ENCODE peak calls at places on chromosome 14, in eight cellular contexts. U is PC-3; Q is AG04450; H is naive thymus-derived CD4-positive, alpha-beta T cell; Y is suprapubic skin; M is heart right ventricle; E is mucosa of descending colon; V is SK-N-SH. W is an unnamed sample. For H3K9me3, the result is how much of the 10 kb centered on the place peaks cover.

GRCh38 chr14:93962701-93963601 is 13.4 kb downstream of the ASB2 start:
- DNase-seq in U (no peak), Q (no peak), H (peak), Y (no peak), M (no peak), E (peak), V (no peak), W (no peak)

GRCh38 chr14:69671365-69672050 is 60.1 kb downstream of the SUSD6 start:
- DNase-seq in U (no peak), Q (no peak), H (no peak), Y (no peak), M (no peak), E (no peak), V (no peak), W (no peak)

GRCh38 chr14:74852922-74853530 is 22.9 kb downstream of the PROX2 start:
- DNase-seq in U (no peak), Q (peak), H (no peak), Y (no peak), M (no peak), E (no peak), V (no peak), W (no peak)

GRCh38 chr14:72439707-72440106 is 454.2 kb downstream of the DPF3 start:
- DNase-seq in U (no peak), Q (no peak), H (peak), Y (no peak), M (no peak), E (no peak), V (no peak), W (no peak)

GRCh38 chr14:25048170-25049126 is 1.5 kb downstream of the STXBP6 start:
- DNase-seq in U (peak), Q (no peak), H (no peak), Y (peak), M (peak), E (peak), V (no peak), W (no peak)

GRCh38 chr14:37889087-37889486 is 293.7 kb downstream of the TTC6 start:
- DNase-seq in U (no peak), Q (no peak), H (no peak), Y (no peak), M (peak), E (no peak), V (no peak), W (no peak)

GRCh38 chr14:53265025-53265424 is 111.9 kb upstream of the DDHD1 start:
- DNase-seq in U (peak), Q (no peak), H (no peak), Y (no peak), M (no peak), E (no peak), V (no peak), W (no peak)

GRCh38 chr14:35333347-35333730 is 41.2 kb downstream of the PSMA6 start:
- DNase-seq in U (no peak), Q (no peak), H (no peak), Y (peak), M (no peak), E (no peak), V (peak), W (no peak)

GRCh38 chr14:75981426-75981825 is 369 bp downstream of the TGFB3 start:
- DNase-seq in U (no peak), Q (no peak), H (peak), Y (no peak), M (no peak), E (peak), V (no peak), W (no peak)

GRCh38 chr14:91283666-91284065 is 39.2 kb upstream of the GPR68 start:
- DNase-seq in U (peak), Q (no peak), H (no peak), Y (no peak), M (no peak), E (no peak), V (no peak), W (no peak)

GRCh38 chr14:95652171-95652570 is 34.1 kb upstream of the TCL1B start:
- DNase-seq in U (no peak), Q (no peak), H (no peak), Y (no peak), M (no peak), E (no peak), V (no peak), W (no peak)

GRCh38 chr14:94376976-94377865 is 11.2 kb downstream of the SERPINA1 start:
- DNase-seq in U (no peak), Q (no peak), H (no peak), Y (peak), M (no peak), E (no peak), V (no peak), W (no peak)

GRCh38 chr14:32560213-32560857 is 231.2 kb downstream of the AKAP6 start:
- DNase-seq in U (peak), Q (peak), H (no peak), Y (no peak), M (peak), E (no peak), V (peak), W (peak)

GRCh38 chr14:55513491-55513890 is 66.5 kb upstream of the KTN1 start:
- DNase-seq in U (no peak), Q (no peak), H (no peak), Y (no peak), M (no peak), E (no peak), V (no peak), W (no peak)

GRCh38 chr14:88554458-88555286 is at the start of gene PTPN21:
- DNase-seq in U (peak), Q (no peak), H (peak), Y (peak), M (peak), E (peak), V (peak), W (peak)

GRCh38 chr14:88870777-88871176 is 46.3 kb downstream of the TTC8 start:
- DNase-seq in U (no peak), Q (no peak), H (no peak), Y (no peak), M (no peak), E (no peak), V (no peak), W (no peak)

GRCh38 chr14:99559286-99559990 is 44.6 kb downstream of the CCDC85C start:
- DNase-seq in U (no peak), Q (no peak), H (no peak), Y (no peak), M (no peak), E (no peak), V (no peak), W (no peak)

GRCh38 chr14:32933623-32933942 is 5.1 kb upstream of the NPAS3 start:
- DNase-seq in U (peak), Q (no peak), H (no peak), Y (no peak), M (no peak), E (no peak), V (peak), W (no peak)

GRCh38 chr14:77848031-77848430 is 48.1 kb downstream of the ADCK1 start:
- DNase-seq in U (no peak), Q (no peak), H (no peak), Y (no peak), M (no peak), E (no peak), V (no peak), W (no peak)

GRCh38 chr14:63952933-63953437 is 100.2 kb downstream of the SYNE2 start:
- DNase-seq in U (no peak), Q (no peak), H (no peak), Y (no peak), M (no peak), E (no peak), V (no peak), W (no peak)

GRCh38 chr14:76768201-76768656 is 7.0 kb downstream of the VASH1 start:
- DNase-seq in U (no peak), Q (no peak), H (peak), Y (no peak), M (peak), E (no peak), V (peak), W (peak)

GRCh38 chr14:61130512-61131260 is 149.6 kb downstream of the SLC38A6 start:
- DNase-seq in U (no peak), Q (no peak), H (no peak), Y (no peak), M (no peak), E (no peak), V (no peak), W (no peak)

GRCh38 chr14:72876710-72877063 is 17.2 kb downstream of the DPF3 start:
- DNase-seq in U (no peak), Q (no peak), H (no peak), Y (no peak), M (no peak), E (no peak), V (no peak), W (no peak)

DNA sequence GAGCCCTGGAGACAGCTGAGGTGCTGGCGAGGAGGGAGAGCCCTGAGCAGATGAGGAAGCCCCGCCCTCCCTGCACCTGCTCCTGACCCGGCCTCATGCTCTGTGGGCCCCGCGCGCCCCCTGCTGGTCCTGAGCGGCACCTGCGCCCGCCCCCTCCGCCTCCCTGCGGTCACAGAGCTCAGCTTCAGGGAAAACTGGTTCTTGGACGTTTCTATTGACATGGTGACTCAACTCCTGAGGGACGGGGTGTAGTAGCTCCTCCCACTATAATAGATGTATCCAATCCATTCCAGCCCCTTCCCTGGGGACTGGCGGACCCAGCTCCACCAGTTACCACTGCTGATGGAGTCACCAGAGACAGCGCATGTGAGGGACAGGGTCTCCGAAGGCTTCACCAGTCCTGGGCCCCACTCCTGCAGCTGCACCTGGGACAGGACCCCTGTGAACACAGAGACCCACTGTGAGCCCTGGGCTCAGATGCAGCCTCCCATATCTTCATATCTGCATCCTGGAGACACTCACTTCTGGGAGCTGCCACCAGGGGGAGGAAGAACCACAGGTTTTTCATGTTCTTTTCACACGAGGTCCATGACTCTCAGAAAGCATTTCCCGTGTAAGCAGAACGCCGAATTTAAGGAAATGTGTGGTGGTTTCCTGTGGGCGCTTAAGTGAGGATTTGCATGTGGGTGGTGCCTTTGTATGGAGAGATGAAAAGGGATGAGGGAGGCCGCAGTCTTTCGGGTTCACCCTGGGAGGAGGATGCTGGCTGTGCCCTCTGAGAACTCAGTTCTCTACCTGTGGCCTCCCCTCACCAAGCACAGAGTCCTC is 1346.5 kb downstream of the TMEM121 start:
- DNase-seq in U (peak), Q (no peak), H (peak), Y (no peak), M (peak), E (peak), V (peak), W (peak)
- H3K9me3 ChIP-seq in U (under half), Q (under half), H (under half), Y (under half), M (under half), E (under half), V (under half), W (under half)

GRCh38 chr14:46973295-46973694 is 321.7 kb upstream of the RPL10L start:
- DNase-seq in U (no peak), Q (no peak), H (no peak), Y (no peak), M (no peak), E (no peak), V (no peak), W (no peak)
- H3K9me3 ChIP-seq in U (under half), Q (under half), H (under half), Y (under half), M (under half), E (under half), V (under half), W (under half)

GRCh38 chr14:101322223-101322622 is 239.1 kb upstream of the DIO3 start:
- DNase-seq in U (no peak), Q (no peak), H (no peak), Y (no peak), M (no peak), E (no peak), V (no peak), W (no peak)

GRCh38 chr14:101323111-101323510 is 238.2 kb upstream of the DIO3 start:
- DNase-seq in U (no peak), Q (no peak), H (no peak), Y (no peak), M (no peak), E (no peak), V (no peak), W (no peak)

GRCh38 chr14:101315802-101316296 is 245.4 kb upstream of the DIO3 start:
- DNase-seq in U (peak), Q (no peak), H (no peak), Y (no peak), M (no peak), E (no peak), V (no peak), W (no peak)

GRCh38 chr14:101320386-101320785 is 240.9 kb upstream of the DIO3 start:
- DNase-seq in U (no peak), Q (no peak), H (no peak), Y (no peak), M (no peak), E (no peak), V (no peak), W (no peak)

GRCh38 chr14:101318271-101318670 is 243.0 kb upstream of the DIO3 start:
- DNase-seq in U (no peak), Q (no peak), H (no peak), Y (no peak), M (no peak), E (no peak), V (no peak), W (no peak)
- H3K9me3 ChIP-seq in U (under half), Q (under half), H (under half), Y (under half), M (under half), E (under half), V (under half), W (under half)

DNA sequence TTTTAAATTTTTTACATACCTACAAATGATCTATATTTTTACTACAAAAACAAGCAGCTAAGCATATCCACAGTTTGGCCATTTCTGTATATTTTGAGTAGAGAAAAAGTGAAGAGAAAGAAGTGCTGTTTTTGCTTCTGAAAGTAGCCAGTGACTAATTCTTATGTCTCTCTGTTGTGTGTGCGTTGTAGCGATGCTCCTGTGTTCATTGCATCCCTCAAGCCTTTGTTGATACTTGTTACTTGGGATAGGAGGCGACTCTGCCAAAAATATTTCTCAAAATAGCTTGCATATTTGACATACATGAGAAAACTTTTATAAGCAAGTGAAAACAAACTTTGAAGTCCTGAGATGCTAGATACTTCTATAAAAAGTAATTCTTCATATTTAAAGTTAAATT is 714.1 kb downstream of the FSCB start:
- DNase-seq in U (no peak), Q (no peak), H (no peak), Y (no peak), M (no peak), E (no peak), V (no peak), W (no peak)
- H3K9me3 ChIP-seq in U (under half), Q (under half), H (under half), Y (under half), M (under half), E (under half), V (under half), W (under half)

GRCh38 chr14:105907276-105907675 is 380.9 kb downstream of the TMEM121 start:
- DNase-seq in U (no peak), Q (no peak), H (no peak), Y (no peak), M (no peak), E (no peak), V (no peak), W (no peak)
- H3K9me3 ChIP-seq in U (under half), Q (half or more), H (under half), Y (under half), M (under half), E (under half), V (under half), W (under half)

GRCh38 chr14:68050177-68050576 is 230.6 kb downstream of the RAD51B start:
- DNase-seq in U (no peak), Q (no peak), H (no peak), Y (no peak), M (no peak), E (no peak), V (no peak), W (no peak)
- H3K9me3 ChIP-seq in U (under half), Q (under half), H (under half), Y (under half), M (under half), E (under half), V (under half), W (under half)

GRCh38 chr14:71430321-71431168 is 501.7 kb upstream of the RGS6 start:
- DNase-seq in U (no peak), Q (no peak), H (no peak), Y (no peak), M (no peak), E (no peak), V (no peak), W (no peak)
- H3K9me3 ChIP-seq in U (under half), Q (under half), H (under half), Y (under half), M (under half), E (under half), V (under half), W (under half)

W was measured in T-helper 17 cell.